ENCODE peak calls at places on chromosome 13, in six cellular contexts. Q is astrocyte, T is esophagus squamous epithelium, J is cardiac muscle cell, A is pancreas, K is IMR-90. W is an unnamed sample. For H3K9me3, H3K36me3 and H3K4me1, the result is how much of the 10 kb centered on the place peaks cover.

GRCh38 chr13:32259116-32259515 is 56.0 kb downstream of the ZAR1L start:
- DNase-seq in Q (no peak), K (no peak), J (no peak), A (no peak), T (no peak), W (no peak)

GRCh38 chr13:21538753-21539152 is 65.2 kb downstream of the MICU2 start:
- DNase-seq in A (no peak), K (no peak), Q (no peak), T (no peak), J (peak), W (no peak)

GRCh38 chr13:58655086-58655485 is 1023.5 kb downstream of the PCDH17 start:
- DNase-seq in Q (no peak), T (no peak), A (no peak), J (no peak), K (no peak), W (no peak)

GRCh38 chr13:91630916-91631315 is 232.5 kb downstream of the GPC5 start:
- DNase-seq in A (no peak), T (no peak), Q (peak), K (no peak), J (no peak), W (no peak)

GRCh38 chr13:30796132-30796832 is 60.9 kb downstream of the ALOX5AP start:
- DNase-seq in J (no peak), T (no peak), A (no peak), Q (peak), K (peak), W (no peak)

GRCh38 chr13:96044238-96044637 is 9.0 kb downstream of the UGGT2 start:
- DNase-seq in T (no peak), K (no peak), J (no peak), Q (no peak), A (no peak), W (no peak)

GRCh38 chr13:109981000-109981399 is 194.6 kb upstream of the IRS2 start:
- DNase-seq in T (no peak), J (no peak), Q (no peak), A (no peak), K (no peak), W (no peak)

GRCh38 chr13:94009696-94010095 is 469.8 kb downstream of the DCT start:
- DNase-seq in A (no peak), Q (peak), K (peak), T (no peak), J (no peak), W (no peak)

GRCh38 chr13:111262281-111262680 is 58.2 kb upstream of the TEX29 start:
- DNase-seq in T (no peak), A (no peak), K (no peak), Q (no peak), J (no peak), W (no peak)

GRCh38 chr13:80341771-80342271 is 895 bp upstream of the SPRY2 start:
- DNase-seq in A (peak), K (peak), T (no peak), Q (peak), J (peak), W (no peak)

GRCh38 chr13:93646247-93646646 is 419.6 kb downstream of the GPC6 start:
- DNase-seq in A (no peak), T (no peak), J (no peak), K (no peak), Q (peak), W (no peak)

GRCh38 chr13:31204592-31204991 is 4.8 kb downstream of the B3GLCT start:
- DNase-seq in Q (peak), K (peak), A (no peak), J (no peak), T (no peak), W (no peak)

GRCh38 chr13:26074706-26075105 is 22.9 kb upstream of the SHISA2 start:
- DNase-seq in Q (peak), J (no peak), A (no peak), T (no peak), K (peak), W (no peak)

DNA sequence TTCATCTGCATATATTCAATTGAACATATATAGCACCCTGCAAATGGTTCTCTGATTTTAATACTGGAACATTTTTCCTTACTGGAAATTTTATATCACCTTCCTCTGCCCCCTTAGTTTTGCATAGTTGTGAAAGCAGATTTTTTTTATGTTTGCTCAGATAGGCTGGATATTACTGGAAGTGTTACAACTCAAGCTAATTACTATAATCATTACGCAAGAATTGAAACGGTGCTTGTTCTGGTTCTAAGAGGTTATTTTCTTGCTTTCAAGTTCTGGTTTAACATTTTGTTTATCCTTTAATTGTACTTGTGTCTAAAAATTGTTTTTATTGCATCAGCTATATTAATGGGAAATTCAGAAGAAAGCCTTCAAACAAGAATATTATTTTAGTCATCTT is 95.6 kb upstream of the MYO16 start:
- DNase-seq in A (no peak), T (no peak), K (no peak), Q (no peak), J (no peak), W (no peak)
- H3K9me3 ChIP-seq in A (under half), T (under half), K (under half), Q (under half), J (under half), W (under half)

GRCh38 chr13:45337395-45337794 is 3.6 kb downstream of the TPT1 start:
- DNase-seq in T (no peak), A (no peak), Q (no peak), J (no peak), K (no peak), W (no peak)
- H3K36me3 ChIP-seq in T (under half), A (under half), Q (half or more), J (half or more), K (under half), W (half or more)

GRCh38 chr13:51844862-51845573 is at the start of gene TMEM272:
- DNase-seq in Q (no peak), A (peak), J (peak), T (no peak), K (peak), W (peak)
- H3K4me1 ChIP-seq in Q (under half), A (under half), J (under half), T (under half), K (under half), W (under half)

DNA sequence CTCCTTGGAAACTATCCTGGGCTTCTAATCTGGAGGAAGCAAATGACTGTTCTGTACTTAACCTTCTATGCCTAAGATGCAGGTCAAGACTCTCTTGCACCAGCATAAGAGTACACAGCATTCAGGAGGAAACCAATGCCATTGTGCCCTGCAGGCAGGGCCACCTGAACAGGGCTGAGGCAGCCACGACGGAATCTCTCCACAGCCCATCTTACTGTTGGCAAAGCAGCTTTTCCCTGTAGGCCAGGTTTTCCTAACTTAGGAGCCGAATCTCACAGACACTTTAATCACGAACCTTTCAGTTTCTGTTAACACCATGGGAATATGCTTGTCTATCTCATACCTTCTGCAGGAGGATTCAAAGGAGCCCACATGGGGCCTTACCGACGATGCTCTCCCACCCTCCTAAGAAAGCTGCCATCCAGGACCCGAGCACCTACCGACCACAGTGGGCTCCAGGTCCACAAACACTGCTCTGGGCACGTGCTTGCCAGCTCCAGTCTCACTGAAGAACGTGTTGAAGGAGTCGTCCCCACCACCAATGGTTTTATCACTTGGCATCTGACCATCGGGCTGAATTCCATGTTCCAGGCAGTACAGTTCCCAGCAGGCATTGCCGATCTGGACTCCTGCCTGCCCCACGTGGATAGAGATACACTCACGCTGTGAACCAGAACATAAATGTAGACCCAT is 2.6 kb downstream of the TUBA3C start:
- DNase-seq in A (peak), T (no peak), K (no peak), Q (no peak), J (no peak), W (no peak)
- H3K9me3 ChIP-seq in A (under half), T (under half), K (under half), Q (under half), J (under half), W (under half)

GRCh38 chr13:98918771-98919170 is 59.1 kb downstream of the DOCK9 start:
- DNase-seq in J (no peak), K (no peak), Q (no peak), T (no peak), A (no peak), W (no peak)
- H3K36me3 ChIP-seq in J (under half), K (under half), Q (under half), T (under half), A (under half), W (under half)

GRCh38 chr13:27271572-27272096 is 1.0 kb downstream of the RASL11A start:
- DNase-seq in J (no peak), T (no peak), K (no peak), A (no peak), Q (no peak), W (no peak)
- H3K4me1 ChIP-seq in J (under half), T (half or more), K (under half), A (under half), Q (under half), W (under half)

GRCh38 chr13:34011552-34012085 is 193.7 kb downstream of the RFC3 start:
- DNase-seq in K (no peak), J (peak), Q (no peak), T (no peak), A (no peak), W (no peak)

GRCh38 chr13:34012354-34012753 is 194.4 kb downstream of the RFC3 start:
- DNase-seq in J (no peak), T (no peak), A (no peak), K (no peak), Q (no peak), W (no peak)

GRCh38 chr13:34017231-34017630 is 199.3 kb downstream of the RFC3 start:
- DNase-seq in T (no peak), A (no peak), Q (no peak), K (no peak), J (no peak), W (no peak)

GRCh38 chr13:34013061-34013460 is 195.1 kb downstream of the RFC3 start:
- DNase-seq in T (no peak), K (no peak), Q (no peak), J (no peak), A (no peak), W (no peak)
- H3K9me3 ChIP-seq in T (under half), K (under half), Q (under half), J (under half), A (under half), W (under half)

GRCh38 chr13:40755082-40755755 is 15.8 kb downstream of the MRPS31 start:
- DNase-seq in K (no peak), T (no peak), Q (no peak), J (no peak), A (no peak), W (no peak)

GRCh38 chr13:40749327-40749726 is 21.7 kb downstream of the MRPS31 start:
- DNase-seq in T (no peak), Q (no peak), J (no peak), K (no peak), A (no peak), W (no peak)
- H3K36me3 ChIP-seq in T (under half), Q (under half), J (under half), K (under half), A (under half), W (under half)